ENCODE peak calls at places on chromosomes 13 and 19, in six cellular contexts. A is NCI-H82; J is non-pigmented ciliary epithelial cell; I is CD8-positive, alpha-beta T cell; C is activated CD4-positive, alpha-beta T cell treated with anti-CD3 and anti-CD28 coated beads, Interleukin-2, amount 50 U/mL, for 48 hours; Z is aorta. T is an unnamed sample.
A peak's percentile ranks its signal among the peaks of the same experiment; 100 is the strongest.

GRCh38 chr13:72953391-72953960 is 105.3 kb upstream of the KLF5 start:
- DNase-seq in I (no peak), Z (no peak), C (no peak), A (no peak), J (no peak), T (no peak)

GRCh38 chr13:27631156-27631555 is 9.5 kb downstream of the POLR1D start:
- DNase-seq in J (no peak), A (no peak), Z (no peak), C (no peak), I (no peak), T (no peak)

GRCh38 chr13:99257291-99257690 is 888 bp downstream of the GPR18 start:
- DNase-seq in I (no peak), C (no peak), A (no peak), J (no peak), Z (no peak), T (no peak)

GRCh38 chr19:32367063-32367462 is 21.7 kb downstream of the ZNF507 start:
- DNase-seq in J (no peak), I (no peak), Z (no peak), C (no peak), A (no peak), T (no peak)

GRCh38 chr19:6006896-6007295 is 29.0 kb upstream of the RANBP3 start:
- DNase-seq in I (no peak), A (no peak), Z (no peak), C (no peak), J (no peak), T (no peak)

GRCh38 chr19:8630796-8631424 is 477 bp downstream of the NFILZ start:
- DNase-seq in C (no peak), Z (no peak), I (no peak), A (no peak), J (no peak), T (no peak)

GRCh38 chr19:34135033-34135370 is 37.3 kb upstream of the LSM14A start:
- DNase-seq in J (no peak), A (no peak), I (no peak), Z (no peak), C (no peak), T (no peak)

GRCh38 chr19:47663911-47664771 is 49.1 kb upstream of the EHD2 start:
- DNase-seq in Z (peak; percentile 86), I (no peak), J (peak; percentile 93), C (no peak), A (no peak), T (no peak)

GRCh38 chr13:38024431-38024830 is 154.9 kb upstream of the TRPC4 start:
- DNase-seq in J (peak; percentile 10), I (no peak), C (no peak), A (no peak), Z (no peak), T (no peak)

GRCh38 chr19:10701955-10702307 is 692 bp downstream of the QTRT1 start:
- DNase-seq in I (no peak), Z (no peak), C (peak; percentile 47), A (peak; percentile 86), J (no peak), T (peak; percentile 15)

GRCh38 chr13:48892311-48892710 is 83.4 kb upstream of the FNDC3A start:
- DNase-seq in J (peak; percentile 84), A (no peak), Z (no peak), I (no peak), C (no peak), T (peak; percentile 89)

GRCh38 chr19:41870401-41870873 is 6.6 kb upstream of the CD79A start:
- DNase-seq in I (no peak), J (no peak), Z (no peak), A (no peak), C (no peak), T (no peak)

GRCh38 chr13:112651750-112652511 is 37.9 kb upstream of the ATP11A start:
- DNase-seq in C (no peak), J (no peak), Z (no peak), I (no peak), A (no peak), T (no peak)

T was measured in dermis blood vessel endothelial cell.